ENCODE peak calls at places on chromosomes 11 and 22, in six cellular contexts. One of them, this sample, is unnamed. For H3K4me1, the result is how much of the 10 kb centered on the place peaks cover.

GRCh38 chr11:61679893-61680621 is at the start of gene DAGLA:
- DNase-seq in CD8-positive, alpha-beta T cell: peak
- DNase-seq in tibial artery: peak
- DNase-seq in IMR-90: peak
- DNase-seq in breast epithelium: peak
- DNase-seq in mammary epithelial cell: peak
- DNase-seq in this sample: peak

GRCh38 chr11:267491-267994 is 10.7 kb upstream of the NLRP6 start:
- DNase-seq in breast epithelium: no peak
- DNase-seq in mammary epithelial cell: peak
- DNase-seq in IMR-90: no peak
- DNase-seq in CD8-positive, alpha-beta T cell: peak
- DNase-seq in tibial artery: peak
- DNase-seq in this sample: no peak

GRCh38 chr11:12705874-12706273 is 31.7 kb downstream of the TEAD1 start:
- DNase-seq in mammary epithelial cell: peak
- DNase-seq in CD8-positive, alpha-beta T cell: no peak
- DNase-seq in IMR-90: no peak
- DNase-seq in breast epithelium: no peak
- DNase-seq in tibial artery: no peak
- DNase-seq in this sample: no peak

GRCh38 chr11:4684631-4685285 is 12.9 kb downstream of the OR51E2 start:
- DNase-seq in mammary epithelial cell: no peak
- DNase-seq in tibial artery: no peak
- DNase-seq in breast epithelium: no peak
- DNase-seq in CD8-positive, alpha-beta T cell: no peak
- DNase-seq in IMR-90: no peak
- DNase-seq in this sample: no peak

GRCh38 chr11:119845756-119846155 is 116.8 kb upstream of the NECTIN1 start:
- DNase-seq in breast epithelium: peak
- DNase-seq in CD8-positive, alpha-beta T cell: no peak
- DNase-seq in mammary epithelial cell: peak
- DNase-seq in tibial artery: no peak
- DNase-seq in IMR-90: no peak
- DNase-seq in this sample: no peak

GRCh38 chr11:128517457-128518230 is 69.7 kb downstream of the ETS1 start:
- DNase-seq in breast epithelium: no peak
- DNase-seq in IMR-90: no peak
- DNase-seq in mammary epithelial cell: no peak
- DNase-seq in tibial artery: no peak
- DNase-seq in CD8-positive, alpha-beta T cell: no peak
- DNase-seq in this sample: no peak

GRCh38 chr11:121890377-121890776 is 225.6 kb downstream of the BLID start:
- DNase-seq in tibial artery: no peak
- DNase-seq in CD8-positive, alpha-beta T cell: no peak
- DNase-seq in breast epithelium: peak
- DNase-seq in mammary epithelial cell: peak
- DNase-seq in IMR-90: peak
- DNase-seq in this sample: no peak

GRCh38 chr11:100756556-100756955 is 69.5 kb downstream of the ARHGAP42 start:
- DNase-seq in CD8-positive, alpha-beta T cell: no peak
- DNase-seq in tibial artery: no peak
- DNase-seq in breast epithelium: no peak
- DNase-seq in mammary epithelial cell: no peak
- DNase-seq in IMR-90: no peak
- DNase-seq in this sample: no peak

GRCh38 chr11:122998727-122999370 is 17.2 kb upstream of the BSX start:
- DNase-seq in tibial artery: no peak
- DNase-seq in breast epithelium: no peak
- DNase-seq in mammary epithelial cell: no peak
- DNase-seq in IMR-90: no peak
- DNase-seq in CD8-positive, alpha-beta T cell: no peak
- DNase-seq in this sample: no peak

DNA sequence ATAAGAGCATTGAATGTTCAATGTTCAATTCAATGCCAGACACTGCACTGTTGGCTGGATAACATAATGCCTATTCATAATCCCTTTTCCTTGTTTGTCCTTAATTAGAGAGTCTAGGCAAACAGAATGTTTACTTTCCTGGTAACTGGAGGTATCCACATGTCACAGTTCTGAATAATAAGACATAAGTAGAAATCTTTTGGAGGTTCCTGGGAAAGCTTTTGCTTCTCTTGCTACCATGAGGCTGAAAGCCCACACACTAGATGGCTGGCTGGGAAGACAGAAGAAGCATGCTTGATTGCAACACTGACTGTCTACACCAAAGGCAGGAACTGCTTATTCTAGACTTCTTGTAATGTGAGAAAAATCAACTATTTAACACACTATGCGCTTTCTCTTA is 79.5 kb downstream of the GAB2 start:
- DNase-seq in CD8-positive, alpha-beta T cell: no peak
- DNase-seq in breast epithelium: no peak
- DNase-seq in IMR-90: no peak
- DNase-seq in mammary epithelial cell: no peak
- DNase-seq in tibial artery: no peak
- DNase-seq in this sample: no peak
- H3K27ac ChIP-seq in CD8-positive, alpha-beta T cell: no peak
- H3K27ac ChIP-seq in breast epithelium: peak
- H3K27ac ChIP-seq in IMR-90: no peak
- H3K27ac ChIP-seq in mammary epithelial cell: no peak
- H3K27ac ChIP-seq in tibial artery: no peak
- H3K27ac ChIP-seq in this sample: no peak

DNA sequence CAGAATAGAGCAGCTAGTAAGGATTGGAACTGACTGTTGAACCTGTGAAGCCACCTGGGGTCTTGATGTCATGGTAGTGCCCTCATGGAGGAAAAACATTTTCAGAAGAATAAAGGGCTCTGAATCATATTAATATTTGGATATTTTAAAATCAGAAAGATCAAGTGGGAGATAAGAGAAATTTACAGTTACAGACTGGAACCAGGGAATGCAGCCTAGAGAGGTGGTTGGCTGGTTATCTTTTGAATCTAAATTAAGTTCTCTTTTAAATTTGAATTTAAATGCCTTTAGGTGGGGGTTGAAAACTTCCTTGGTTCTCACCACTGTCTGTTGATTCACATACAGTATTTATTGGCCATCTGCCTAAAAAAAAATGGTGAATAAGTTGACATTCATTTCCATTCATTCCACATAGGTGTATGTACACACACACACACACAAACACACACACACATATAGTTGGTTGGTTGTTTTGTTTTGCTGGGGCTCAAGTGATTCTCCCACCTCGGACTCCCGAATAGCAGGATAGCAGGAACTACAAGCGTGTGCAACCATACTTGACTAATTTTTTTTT is 35.7 kb upstream of the PTPRJ start:
- DNase-seq in breast epithelium: no peak
- DNase-seq in IMR-90: no peak
- DNase-seq in tibial artery: no peak
- DNase-seq in mammary epithelial cell: peak
- DNase-seq in CD8-positive, alpha-beta T cell: no peak
- DNase-seq in this sample: no peak
- H3K4me1 ChIP-seq in breast epithelium: under half
- H3K4me1 ChIP-seq in IMR-90: under half
- H3K4me1 ChIP-seq in tibial artery: under half
- H3K4me1 ChIP-seq in mammary epithelial cell: under half
- H3K4me1 ChIP-seq in CD8-positive, alpha-beta T cell: under half
- H3K4me1 ChIP-seq in this sample: under half

GRCh38 chr11:77557553-77557952 is 32.2 kb upstream of the AQP11 start:
- DNase-seq in IMR-90: peak
- DNase-seq in mammary epithelial cell: no peak
- DNase-seq in breast epithelium: no peak
- DNase-seq in tibial artery: no peak
- DNase-seq in CD8-positive, alpha-beta T cell: no peak
- DNase-seq in this sample: no peak
- TF ChIP-seq CTCF in IMR-90: no peak
- TF ChIP-seq CTCF in mammary epithelial cell: peak
- TF ChIP-seq CTCF in breast epithelium: no peak
- TF ChIP-seq CTCF in tibial artery: no peak
- TF ChIP-seq CTCF in CD8-positive, alpha-beta T cell: no peak
- TF ChIP-seq CTCF in this sample: no peak

GRCh38 chr11:95359323-95359656 is 128.3 kb upstream of the SESN3 start:
- DNase-seq in mammary epithelial cell: no peak
- DNase-seq in breast epithelium: no peak
- DNase-seq in tibial artery: no peak
- DNase-seq in CD8-positive, alpha-beta T cell: no peak
- DNase-seq in IMR-90: no peak
- DNase-seq in this sample: no peak

GRCh38 chr11:95360382-95360781 is 129.4 kb upstream of the SESN3 start:
- DNase-seq in IMR-90: no peak
- DNase-seq in CD8-positive, alpha-beta T cell: no peak
- DNase-seq in mammary epithelial cell: no peak
- DNase-seq in breast epithelium: no peak
- DNase-seq in tibial artery: no peak
- DNase-seq in this sample: no peak

GRCh38 chr11:95361180-95361579 is 130.2 kb upstream of the SESN3 start:
- DNase-seq in CD8-positive, alpha-beta T cell: no peak
- DNase-seq in tibial artery: no peak
- DNase-seq in mammary epithelial cell: no peak
- DNase-seq in IMR-90: no peak
- DNase-seq in breast epithelium: no peak
- DNase-seq in this sample: no peak

GRCh38 chr11:95358516-95359322 is 127.7 kb upstream of the SESN3 start:
- DNase-seq in CD8-positive, alpha-beta T cell: no peak
- DNase-seq in IMR-90: no peak
- DNase-seq in tibial artery: no peak
- DNase-seq in breast epithelium: peak
- DNase-seq in mammary epithelial cell: no peak
- DNase-seq in this sample: no peak

DNA sequence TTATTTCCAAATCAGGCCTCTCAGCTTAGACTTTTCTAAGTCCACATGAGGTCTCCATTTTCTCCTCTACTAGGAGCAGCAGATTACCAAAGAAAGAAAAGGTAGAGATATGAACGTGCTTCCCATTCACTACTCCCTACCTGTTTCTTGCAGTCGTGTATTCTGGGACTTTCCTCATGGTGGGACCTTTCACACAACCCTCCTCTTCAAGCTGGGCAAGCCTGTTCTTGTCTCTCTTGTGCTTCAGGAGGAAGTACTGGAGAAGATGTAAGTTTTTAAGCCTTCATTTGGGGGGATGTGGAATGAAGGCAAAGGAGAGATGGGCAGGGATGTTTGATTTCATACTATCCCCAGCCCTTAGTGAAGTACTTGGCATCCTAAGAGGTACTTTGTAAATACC is 128.8 kb upstream of the SESN3 start:
- DNase-seq in IMR-90: no peak
- DNase-seq in mammary epithelial cell: peak
- DNase-seq in breast epithelium: no peak
- DNase-seq in tibial artery: no peak
- DNase-seq in CD8-positive, alpha-beta T cell: no peak
- DNase-seq in this sample: no peak
- H3K27ac ChIP-seq in IMR-90: no peak
- H3K27ac ChIP-seq in mammary epithelial cell: no peak
- H3K27ac ChIP-seq in breast epithelium: peak
- H3K27ac ChIP-seq in tibial artery: no peak
- H3K27ac ChIP-seq in CD8-positive, alpha-beta T cell: no peak
- H3K27ac ChIP-seq in this sample: no peak

DNA sequence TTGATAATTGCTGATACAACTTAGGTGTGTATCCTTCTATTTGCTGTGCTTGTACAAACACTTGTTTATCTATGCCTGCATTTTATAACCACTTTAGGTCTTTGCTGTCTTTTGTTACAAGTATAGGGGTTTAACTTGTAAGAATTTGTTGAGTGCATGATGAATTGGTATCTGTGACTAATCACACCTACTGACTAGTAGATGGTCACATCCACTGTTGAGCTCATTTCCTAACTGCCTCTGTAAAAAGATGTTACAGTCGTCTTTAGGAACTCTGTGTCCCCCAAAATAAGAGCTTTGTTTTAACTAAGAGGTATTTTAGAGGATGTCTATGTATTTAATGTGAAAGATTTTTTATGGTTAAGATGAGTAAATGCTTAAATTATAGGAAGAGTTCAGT is 60.5 kb downstream of the HIPK3 start:
- DNase-seq in CD8-positive, alpha-beta T cell: no peak
- DNase-seq in tibial artery: no peak
- DNase-seq in IMR-90: peak
- DNase-seq in mammary epithelial cell: peak
- DNase-seq in breast epithelium: no peak
- DNase-seq in this sample: no peak
- H3K4me1 ChIP-seq in CD8-positive, alpha-beta T cell: under half
- H3K4me1 ChIP-seq in tibial artery: under half
- H3K4me1 ChIP-seq in IMR-90: under half
- H3K4me1 ChIP-seq in mammary epithelial cell: under half
- H3K4me1 ChIP-seq in breast epithelium: under half
- H3K4me1 ChIP-seq in this sample: under half

GRCh38 chr11:67345949-67346819 is 7.2 kb downstream of the POLD4 start:
- DNase-seq in CD8-positive, alpha-beta T cell: no peak
- DNase-seq in IMR-90: peak
- DNase-seq in tibial artery: no peak
- DNase-seq in mammary epithelial cell: peak
- DNase-seq in breast epithelium: no peak
- DNase-seq in this sample: no peak
- TF ChIP-seq CTCF in CD8-positive, alpha-beta T cell: peak
- TF ChIP-seq CTCF in IMR-90: peak
- TF ChIP-seq CTCF in tibial artery: peak
- TF ChIP-seq CTCF in mammary epithelial cell: peak
- TF ChIP-seq CTCF in breast epithelium: peak
- TF ChIP-seq CTCF in this sample: no peak

GRCh38 chr22:28817919-28818859 is 17.8 kb upstream of the XBP1 start:
- DNase-seq in CD8-positive, alpha-beta T cell: no peak
- DNase-seq in IMR-90: no peak
- DNase-seq in mammary epithelial cell: no peak
- DNase-seq in breast epithelium: peak
- DNase-seq in tibial artery: no peak
- DNase-seq in this sample: no peak

GRCh38 chr22:28819253-28820096 is 19.1 kb upstream of the XBP1 start:
- DNase-seq in breast epithelium: no peak
- DNase-seq in CD8-positive, alpha-beta T cell: no peak
- DNase-seq in IMR-90: no peak
- DNase-seq in mammary epithelial cell: no peak
- DNase-seq in tibial artery: no peak
- DNase-seq in this sample: no peak

GRCh38 chr22:28815101-28815500 is 14.7 kb upstream of the XBP1 start:
- DNase-seq in breast epithelium: no peak
- DNase-seq in CD8-positive, alpha-beta T cell: no peak
- DNase-seq in IMR-90: no peak
- DNase-seq in mammary epithelial cell: no peak
- DNase-seq in tibial artery: no peak
- DNase-seq in this sample: no peak

GRCh38 chr22:28815729-28816128 is 15.4 kb upstream of the XBP1 start:
- DNase-seq in IMR-90: no peak
- DNase-seq in mammary epithelial cell: no peak
- DNase-seq in CD8-positive, alpha-beta T cell: no peak
- DNase-seq in breast epithelium: no peak
- DNase-seq in tibial artery: no peak
- DNase-seq in this sample: no peak

GRCh38 chr22:28816994-28817530 is 16.7 kb upstream of the XBP1 start:
- DNase-seq in breast epithelium: no peak
- DNase-seq in mammary epithelial cell: no peak
- DNase-seq in tibial artery: no peak
- DNase-seq in CD8-positive, alpha-beta T cell: no peak
- DNase-seq in IMR-90: no peak
- DNase-seq in this sample: no peak
- H3K27ac ChIP-seq in breast epithelium: peak
- H3K27ac ChIP-seq in mammary epithelial cell: no peak
- H3K27ac ChIP-seq in tibial artery: no peak
- H3K27ac ChIP-seq in CD8-positive, alpha-beta T cell: no peak
- H3K27ac ChIP-seq in IMR-90: no peak
- H3K27ac ChIP-seq in this sample: no peak